ENCODE peak calls at places on chromosomes 1 and 21, in five cellular contexts. H, B, N, C and J are unnamed samples.

GRCh38 chr1:223041481-223041880 is 101.6 kb downstream of the TLR5 start:
- DNase-seq in H (no peak), B (no peak), C (no peak), N (no peak), J (no peak)

GRCh38 chr1:91201699-91202098 is 179.9 kb upstream of the ZNF644 start:
- DNase-seq in N (no peak), C (no peak), B (no peak), H (no peak), J (no peak)

GRCh38 chr1:21397813-21398188 is 42.1 kb upstream of the NBPF3 start:
- DNase-seq in C (no peak), H (no peak), B (no peak), N (no peak), J (peak)

GRCh38 chr1:208235983-208236761 is 8.0 kb downstream of the PLXNA2 start:
- DNase-seq in N (no peak), C (no peak), B (peak), H (no peak), J (peak)

GRCh38 chr21:33481314-33481943 is 1.7 kb upstream of the TMEM50B start:
- DNase-seq in H (no peak), C (no peak), B (no peak), N (no peak), J (no peak)

GRCh38 chr1:11931845-11932244 is 2.7 kb upstream of the PLOD1 start:
- DNase-seq in H (no peak), N (no peak), B (no peak), C (no peak), J (no peak)

GRCh38 chr1:1004780-1005697 is 5.1 kb upstream of the HES4 start:
- DNase-seq in B (peak), H (peak), N (no peak), C (no peak), J (peak)

GRCh38 chr1:229139320-229139719 is 131.6 kb upstream of the RAB4A start:
- DNase-seq in H (no peak), C (no peak), B (no peak), N (no peak), J (no peak)

GRCh38 chr1:43691871-43692815 is 15.2 kb upstream of the ST3GAL3 start:
- DNase-seq in H (no peak), C (no peak), N (no peak), B (no peak), J (no peak)

GRCh38 chr1:22018583-22019559 is 17.4 kb downstream of the CELA3A start:
- DNase-seq in C (no peak), H (no peak), B (peak), N (peak), J (no peak)

GRCh38 chr1:11684070-11684469 is 3.1 kb upstream of the MAD2L2 start:
- DNase-seq in C (no peak), B (no peak), H (peak), N (no peak), J (no peak)

GRCh38 chr1:186715887-186716809 is 35.9 kb upstream of the PTGS2 start:
- DNase-seq in B (peak), C (no peak), N (peak), H (no peak), J (no peak)

GRCh38 chr1:156259805-156260204 is 11.9 kb upstream of the PAQR6 start:
- DNase-seq in N (peak), B (no peak), C (no peak), H (peak), J (no peak)

GRCh38 chr1:89361681-89362080 is 2.2 kb upstream of the GBP6 start:
- DNase-seq in H (no peak), B (no peak), C (no peak), N (no peak), J (no peak)

GRCh38 chr1:167648252-167648849 is 18.3 kb downstream of the RCSD1 start:
- DNase-seq in B (no peak), N (no peak), C (no peak), H (no peak), J (no peak)

GRCh38 chr21:36210779-36211659 is 54.4 kb downstream of the DOP1B start:
- DNase-seq in B (no peak), N (no peak), C (no peak), H (no peak), J (no peak)

GRCh38 chr1:45348020-45348419 is 7.8 kb upstream of the MUTYH start:
- DNase-seq in C (no peak), N (no peak), H (no peak), B (peak), J (no peak)

GRCh38 chr1:225845633-225846259 is 35.8 kb downstream of the EPHX1 start:
- DNase-seq in B (peak), H (peak), C (peak), N (peak), J (peak)

GRCh38 chr21:45464309-45464708 is 59.3 kb downstream of the COL18A1 start:
- DNase-seq in H (no peak), B (no peak), N (no peak), C (no peak), J (no peak)

GRCh38 chr1:23752909-23753308 is 9.6 kb downstream of the ELOA start:
- DNase-seq in N (no peak), B (no peak), H (no peak), C (no peak), J (no peak)

GRCh38 chr1:170407138-170407537 is 124.8 kb upstream of the GORAB start:
- DNase-seq in C (no peak), N (no peak), B (peak), H (no peak), J (no peak)

GRCh38 chr1:60847855-60848582 is 234.3 kb upstream of the NFIA start:
- DNase-seq in C (no peak), H (no peak), B (no peak), N (no peak), J (no peak)

GRCh38 chr1:168288311-168289052 is 7.8 kb downstream of the TBX19 start:
- DNase-seq in B (peak), N (no peak), H (no peak), C (no peak), J (no peak)

GRCh38 chr21:38258803-38259485 is 2.2 kb downstream of the KCNJ15 start:
- DNase-seq in C (no peak), H (no peak), N (peak), B (peak), J (no peak)

GRCh38 chr1:156118175-156118868 is 3.8 kb downstream of the LMNA start:
- DNase-seq in C (no peak), N (no peak), H (no peak), B (no peak), J (no peak)

GRCh38 chr1:155910621-155911121 is 478 bp downstream of the RIT1 start:
- DNase-seq in B (peak), C (no peak), H (peak), N (peak), J (peak)

GRCh38 chr1:34758751-34759150 is 789 bp upstream of the GJB4 start:
- DNase-seq in B (no peak), N (no peak), H (no peak), C (no peak), J (no peak)

GRCh38 chr1:236388332-236388731 is 5.8 kb upstream of the EDARADD start:
- DNase-seq in C (no peak), B (no peak), H (no peak), N (no peak), J (no peak)

GRCh38 chr1:114320586-114320985 is 166.9 kb upstream of the SYT6 start:
- DNase-seq in N (no peak), C (no peak), B (peak), H (no peak), J (no peak)

GRCh38 chr1:121544500-121544899 is 359.7 kb downstream of the SRGAP2C start:
- DNase-seq in N (no peak), H (no peak), C (no peak), B (no peak), J (no peak)

GRCh38 chr1:20233394-20233793 is 47.1 kb upstream of the PLA2G2C start:
- DNase-seq in C (peak), N (peak), B (peak), H (peak), J (no peak)

GRCh38 chr1:73862343-73862742 is 335.6 kb downstream of the LRRIQ3 start:
- DNase-seq in B (no peak), H (no peak), N (no peak), C (no peak), J (no peak)
- TF ChIP-seq RAD21 in B (no peak), H (no peak), N (no peak), C (no peak), J (no peak)

DNA sequence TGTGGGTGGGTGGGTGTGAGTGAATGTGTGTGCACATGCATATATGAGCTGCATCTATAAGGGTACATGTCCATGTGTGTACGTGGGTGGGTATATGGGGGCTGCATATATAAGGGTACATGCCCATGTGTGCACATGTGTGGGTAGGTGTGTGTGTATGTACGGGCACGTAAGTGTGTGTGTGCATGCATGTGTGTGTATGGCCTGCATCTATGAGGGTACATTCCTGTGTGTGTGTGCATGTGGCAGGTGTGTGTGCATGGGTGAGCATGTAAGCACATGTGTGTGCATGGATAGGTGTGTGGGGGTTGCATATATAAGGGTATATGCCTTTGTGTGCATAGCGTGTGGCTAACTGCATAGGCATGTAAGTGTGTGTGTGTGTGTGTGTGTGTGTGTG is 181.0 kb upstream of the ARHGEF16 start:
- DNase-seq in C (no peak), N (no peak), B (no peak), H (no peak), J (no peak)
- TF ChIP-seq RAD21 in C (no peak), N (no peak), B (no peak), H (no peak), J (no peak)

DNA sequence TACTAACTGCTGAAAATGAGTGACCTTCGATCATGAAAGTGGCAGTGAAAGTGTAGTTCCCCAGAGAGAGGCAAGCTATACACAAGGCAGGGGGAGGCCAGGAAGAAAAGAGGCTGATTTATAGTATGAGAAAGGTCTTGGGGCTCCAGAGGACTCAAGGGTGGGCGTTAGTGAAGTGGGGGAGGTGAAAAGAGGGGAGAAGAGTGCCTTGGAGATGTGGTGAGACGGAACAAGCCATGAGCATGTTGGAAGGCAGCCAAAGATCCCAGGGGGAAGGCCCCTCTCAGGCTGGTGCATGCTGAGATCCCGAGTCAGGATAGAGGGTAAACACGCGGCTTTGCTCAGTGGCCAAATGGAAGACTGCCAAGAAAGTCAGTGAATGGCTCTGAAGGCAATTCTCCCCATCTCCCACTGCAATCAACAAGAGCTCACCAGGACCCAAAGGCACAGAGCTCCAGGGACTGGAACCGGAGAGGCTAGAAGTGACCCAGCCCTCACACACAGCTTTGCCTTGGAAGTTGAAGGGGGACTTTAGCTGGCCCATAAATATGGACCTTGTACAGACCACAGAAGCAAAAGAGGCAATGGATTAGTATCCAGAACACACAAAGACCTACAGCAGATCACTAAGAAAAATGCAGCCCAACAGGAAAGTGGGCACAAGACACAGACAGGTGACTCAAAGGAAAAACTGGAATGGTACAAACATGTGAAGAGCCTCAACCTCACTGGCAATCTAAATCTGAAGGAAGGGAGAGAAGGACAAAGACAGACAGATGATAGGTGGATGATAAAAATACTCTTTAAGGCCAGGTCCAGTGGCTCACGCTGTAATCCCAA is 49.6 kb downstream of the HSF2BP start:
- DNase-seq in B (peak), N (peak), H (peak), C (no peak), J (peak)
- TF ChIP-seq RAD21 in B (no peak), N (no peak), H (peak), C (no peak), J (no peak)

GRCh38 chr1:109493227-109493626 is 667 bp upstream of the CYB561D1 start:
- DNase-seq in H (no peak), C (no peak), B (no peak), N (no peak), J (no peak)

GRCh38 chr1:109493805-109494539 is at the start of gene CYB561D1:
- DNase-seq in C (peak), N (peak), H (peak), B (peak), J (peak)

GRCh38 chr1:109490029-109490933 is 3.6 kb upstream of the CYB561D1 start:
- DNase-seq in B (peak), C (peak), H (peak), N (peak), J (peak)

GRCh38 chr1:109490934-109491302 is 3.0 kb upstream of the CYB561D1 start:
- DNase-seq in N (no peak), B (no peak), C (no peak), H (no peak), J (no peak)

DNA sequence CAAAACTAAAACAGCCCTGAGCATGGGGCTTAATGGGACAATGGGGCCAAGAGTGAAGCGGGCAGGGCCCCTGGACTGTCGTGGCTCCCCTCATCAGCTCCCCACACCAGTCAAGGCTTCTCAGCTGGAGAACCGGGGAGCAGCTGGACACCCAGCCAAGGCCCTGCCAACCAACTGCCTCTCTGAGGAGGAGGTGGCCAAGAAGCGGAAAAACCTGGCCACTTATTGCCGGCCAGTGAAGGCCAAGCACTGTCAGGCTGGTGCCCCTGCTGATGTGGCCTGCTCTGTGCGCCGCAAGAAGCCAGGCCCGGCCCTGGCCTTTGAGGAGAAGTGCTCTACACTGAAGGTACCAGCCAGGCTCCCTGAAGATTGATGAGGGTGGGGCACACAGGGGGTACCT is 2.5 kb upstream of the CYB561D1 start:
- DNase-seq in B (no peak), C (no peak), H (no peak), N (no peak), J (no peak)
- TF ChIP-seq RAD21 in B (no peak), C (no peak), H (no peak), N (no peak), J (no peak)

DNA sequence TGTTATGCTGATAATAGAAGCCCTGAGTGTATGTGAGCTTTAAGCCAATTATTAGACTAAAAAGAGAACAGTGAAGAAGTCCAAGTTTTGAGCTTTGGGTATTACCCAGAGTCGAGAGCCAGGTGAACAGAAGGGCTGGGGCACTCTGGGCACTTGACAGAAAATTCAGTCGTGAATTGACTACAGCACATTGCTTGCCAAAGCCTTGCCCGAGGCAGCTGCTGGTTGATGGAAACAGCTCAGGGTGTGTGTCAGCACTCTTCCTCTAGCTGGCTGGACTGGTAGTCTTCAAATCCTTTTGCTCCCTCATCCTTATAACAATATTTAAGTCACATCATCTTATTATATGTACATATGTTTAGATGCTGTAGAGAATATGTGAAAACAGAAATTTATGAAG is 21.3 kb downstream of the PDE4B start:
- DNase-seq in C (no peak), B (peak), N (no peak), H (peak), J (no peak)
- TF ChIP-seq RAD21 in C (no peak), B (no peak), N (no peak), H (no peak), J (no peak)

GRCh38 chr1:245234217-245235120 is 79.7 kb downstream of the KIF26B start:
- DNase-seq in H (no peak), B (no peak), C (no peak), N (no peak), J (no peak)
- TF ChIP-seq RAD21 in H (no peak), B (no peak), C (no peak), N (no peak), J (no peak)

DNA sequence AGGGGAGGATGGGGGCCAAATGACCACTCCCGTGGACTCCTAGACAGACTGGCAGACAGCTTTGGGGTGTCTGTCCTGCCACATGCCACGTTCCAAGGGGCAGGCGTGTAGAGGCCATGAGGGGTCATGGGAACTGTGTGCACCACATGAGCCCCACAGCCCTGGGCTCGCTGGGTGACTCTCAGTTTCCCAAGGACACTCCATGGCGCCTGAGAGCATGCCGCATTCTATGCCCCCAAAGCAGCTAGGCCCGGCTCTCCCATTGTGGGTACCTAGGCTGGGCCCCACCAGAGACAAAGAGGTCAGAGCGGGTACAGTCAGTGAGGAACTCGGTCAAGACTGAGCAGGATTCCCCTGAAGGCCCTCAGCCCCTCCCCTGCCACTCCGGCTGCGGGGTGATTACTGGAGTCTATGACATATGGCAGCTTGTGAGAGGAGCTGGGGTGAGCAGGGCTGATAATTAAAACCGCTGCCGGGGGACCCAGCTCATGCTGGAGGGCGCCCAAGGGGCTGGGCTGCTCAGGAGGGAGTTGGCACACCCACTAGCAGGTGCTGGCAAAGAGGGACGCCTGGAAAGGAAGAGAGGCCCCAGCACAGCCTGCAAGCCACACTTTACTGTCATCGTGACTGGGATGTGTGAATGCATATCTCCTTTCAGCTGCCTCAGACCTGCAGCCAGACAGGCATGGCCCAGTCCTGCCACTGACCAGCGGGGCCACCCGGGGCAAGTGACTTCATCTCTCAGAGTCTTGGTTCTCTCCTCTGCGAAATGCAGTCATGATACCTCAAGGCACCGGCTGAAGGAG is 8.4 kb downstream of the LRP8 start:
- DNase-seq in C (no peak), H (no peak), B (no peak), N (no peak), J (no peak)
- TF ChIP-seq RAD21 in C (no peak), H (no peak), B (no peak), N (no peak), J (no peak)

DNA sequence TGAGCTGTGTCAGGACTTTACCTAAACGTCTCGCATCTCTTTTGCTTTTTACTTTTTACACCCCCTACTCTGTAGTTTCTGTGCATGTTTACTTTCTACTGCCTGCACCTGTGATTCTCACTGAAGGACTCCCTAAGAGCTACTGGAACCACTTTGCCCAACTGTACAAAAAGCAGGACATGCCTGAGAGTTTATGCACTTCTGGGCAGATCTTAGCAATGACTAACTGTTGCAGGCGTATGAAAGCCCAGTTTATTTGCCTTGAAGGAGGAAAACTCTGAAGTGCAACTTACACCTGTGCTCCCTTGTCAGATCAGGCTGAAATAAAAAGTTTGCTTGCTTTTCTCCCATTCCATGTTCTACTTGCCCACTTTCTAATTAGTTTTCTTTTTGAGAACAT is 467.0 kb upstream of the USP24 start:
- DNase-seq in H (no peak), N (no peak), C (no peak), B (peak), J (no peak)
- TF ChIP-seq RAD21 in H (no peak), N (no peak), C (no peak), B (no peak), J (no peak)

GRCh38 chr1:178724386-178724733 is 684 bp upstream of the RALGPS2 start:
- DNase-seq in C (no peak), H (no peak), B (no peak), N (no peak), J (no peak)

GRCh38 chr1:178725603-178726517 is 816 bp downstream of the RALGPS2 start:
- DNase-seq in H (peak), N (peak), B (peak), C (peak), J (peak)

GRCh38 chr1:178726545-178726944 is 1.5 kb downstream of the RALGPS2 start:
- DNase-seq in N (peak), C (no peak), H (no peak), B (no peak), J (no peak)

GRCh38 chr1:178724734-178725602 is at the start of gene RALGPS2:
- DNase-seq in H (peak), N (peak), C (no peak), B (peak), J (peak)

GRCh38 chr1:178727014-178727895 is 2.2 kb downstream of the RALGPS2 start:
- DNase-seq in H (no peak), N (peak), C (no peak), B (no peak), J (peak)
- TF ChIP-seq RAD21 in H (no peak), N (no peak), C (no peak), B (no peak), J (no peak)